ENCODE peak calls at places on chromosome 3, in ten cellular contexts. One of them, this sample, is unnamed. For H3K9me3, the result is how much of the 10 kb centered on the place peaks cover.

GRCh38 chr3:105984837-105985236 is 116.0 kb upstream of the CBLB start:
- DNase-seq in thyroid gland: no peak
- DNase-seq in OCI-LY7: no peak
- DNase-seq in spleen: no peak
- DNase-seq in stomach: no peak
- DNase-seq in WERI-Rb-1: no peak
- DNase-seq in AG04450: no peak
- DNase-seq in breast epithelium: no peak
- DNase-seq in small intestine: no peak
- DNase-seq in endodermal cell: no peak
- DNase-seq in this sample: no peak

GRCh38 chr3:19702416-19703078 is 231.5 kb downstream of the EFHB start:
- DNase-seq in thyroid gland: no peak
- DNase-seq in OCI-LY7: no peak
- DNase-seq in spleen: no peak
- DNase-seq in stomach: no peak
- DNase-seq in WERI-Rb-1: no peak
- DNase-seq in AG04450: no peak
- DNase-seq in breast epithelium: no peak
- DNase-seq in small intestine: peak
- DNase-seq in endodermal cell: no peak
- DNase-seq in this sample: no peak

GRCh38 chr3:193593666-193594025 is 638 bp downstream of the OPA1 start:
- DNase-seq in thyroid gland: no peak
- DNase-seq in OCI-LY7: peak
- DNase-seq in spleen: no peak
- DNase-seq in stomach: no peak
- DNase-seq in WERI-Rb-1: no peak
- DNase-seq in AG04450: no peak
- DNase-seq in breast epithelium: no peak
- DNase-seq in small intestine: peak
- DNase-seq in endodermal cell: no peak
- DNase-seq in this sample: peak

GRCh38 chr3:148697311-148698189 is at the start of gene AGTR1:
- DNase-seq in thyroid gland: peak
- DNase-seq in OCI-LY7: no peak
- DNase-seq in spleen: peak
- DNase-seq in stomach: peak
- DNase-seq in WERI-Rb-1: peak
- DNase-seq in AG04450: no peak
- DNase-seq in breast epithelium: peak
- DNase-seq in small intestine: no peak
- DNase-seq in endodermal cell: peak
- DNase-seq in this sample: no peak

GRCh38 chr3:153595186-153595815 is 433.3 kb downstream of the RAP2B start:
- DNase-seq in thyroid gland: no peak
- DNase-seq in OCI-LY7: peak
- DNase-seq in spleen: no peak
- DNase-seq in stomach: no peak
- DNase-seq in WERI-Rb-1: no peak
- DNase-seq in AG04450: peak
- DNase-seq in breast epithelium: no peak
- DNase-seq in small intestine: no peak
- DNase-seq in endodermal cell: peak
- DNase-seq in this sample: peak

GRCh38 chr3:180223268-180223667 is 186.5 kb upstream of the PEX5L start:
- DNase-seq in thyroid gland: no peak
- DNase-seq in OCI-LY7: no peak
- DNase-seq in spleen: no peak
- DNase-seq in stomach: no peak
- DNase-seq in WERI-Rb-1: no peak
- DNase-seq in AG04450: no peak
- DNase-seq in breast epithelium: no peak
- DNase-seq in small intestine: no peak
- DNase-seq in endodermal cell: no peak
- DNase-seq in this sample: no peak

GRCh38 chr3:186789554-186790260 is 6.3 kb downstream of the EIF4A2 start:
- DNase-seq in thyroid gland: no peak
- DNase-seq in OCI-LY7: peak
- DNase-seq in spleen: no peak
- DNase-seq in stomach: no peak
- DNase-seq in WERI-Rb-1: no peak
- DNase-seq in AG04450: no peak
- DNase-seq in breast epithelium: no peak
- DNase-seq in small intestine: no peak
- DNase-seq in endodermal cell: no peak
- DNase-seq in this sample: no peak

GRCh38 chr3:17643691-17644090 is 98.7 kb downstream of the TBC1D5 start:
- DNase-seq in thyroid gland: no peak
- DNase-seq in OCI-LY7: no peak
- DNase-seq in spleen: no peak
- DNase-seq in stomach: no peak
- DNase-seq in WERI-Rb-1: no peak
- DNase-seq in AG04450: peak
- DNase-seq in breast epithelium: no peak
- DNase-seq in small intestine: no peak
- DNase-seq in endodermal cell: no peak
- DNase-seq in this sample: no peak

GRCh38 chr3:184568918-184569829 is 7.6 kb downstream of the EPHB3 start:
- DNase-seq in thyroid gland: peak
- DNase-seq in OCI-LY7: no peak
- DNase-seq in spleen: peak
- DNase-seq in stomach: peak
- DNase-seq in WERI-Rb-1: peak
- DNase-seq in AG04450: peak
- DNase-seq in breast epithelium: peak
- DNase-seq in small intestine: no peak
- DNase-seq in endodermal cell: peak
- DNase-seq in this sample: no peak

DNA sequence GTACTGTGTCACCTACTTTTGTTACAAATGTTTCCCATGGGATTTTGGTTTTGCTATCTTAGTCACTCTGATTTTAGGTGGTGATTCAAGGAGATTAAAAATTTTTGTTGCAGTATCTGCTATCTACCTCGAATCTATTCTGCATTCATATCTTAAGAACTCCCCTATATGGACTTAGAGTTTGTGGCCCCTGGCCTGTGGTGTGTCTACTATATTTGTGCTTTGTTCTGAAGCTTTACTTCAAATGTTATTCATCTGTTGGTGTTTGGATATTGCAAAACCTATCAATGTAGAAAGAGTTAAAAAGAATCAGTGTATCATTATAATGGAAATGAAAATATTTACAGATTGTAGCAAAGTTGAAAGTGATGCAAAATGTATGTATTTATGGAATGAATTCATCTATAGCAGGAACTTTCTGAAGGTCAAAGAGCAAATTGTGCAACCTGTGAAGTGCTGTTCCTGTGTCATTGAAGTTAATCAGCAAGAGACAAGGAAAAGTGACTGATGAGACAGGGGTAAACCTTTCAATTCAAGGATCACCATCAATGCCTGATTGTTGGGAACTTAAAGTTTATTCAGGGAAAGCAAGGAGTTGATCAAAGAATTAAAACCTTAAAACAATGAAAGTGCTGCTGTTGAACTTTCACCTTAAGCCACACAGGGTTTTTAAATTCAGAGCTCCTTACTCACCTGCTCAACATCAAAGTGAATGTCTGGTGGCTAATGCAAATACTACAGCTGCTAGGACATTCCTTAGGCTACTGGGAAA is 71.0 kb downstream of the SLMAP start:
- DNase-seq in thyroid gland: no peak
- DNase-seq in OCI-LY7: no peak
- DNase-seq in spleen: no peak
- DNase-seq in stomach: no peak
- DNase-seq in WERI-Rb-1: no peak
- DNase-seq in AG04450: no peak
- DNase-seq in breast epithelium: no peak
- DNase-seq in small intestine: peak
- DNase-seq in endodermal cell: no peak
- DNase-seq in this sample: no peak
- H3K27ac ChIP-seq in thyroid gland: no peak
- H3K27ac ChIP-seq in OCI-LY7: no peak
- H3K27ac ChIP-seq in spleen: no peak
- H3K27ac ChIP-seq in stomach: peak
- H3K27ac ChIP-seq in WERI-Rb-1: no peak
- H3K27ac ChIP-seq in AG04450: no peak
- H3K27ac ChIP-seq in breast epithelium: no peak
- H3K27ac ChIP-seq in small intestine: no peak
- H3K27ac ChIP-seq in endodermal cell: no peak
- H3K27ac ChIP-seq in this sample: no peak

DNA sequence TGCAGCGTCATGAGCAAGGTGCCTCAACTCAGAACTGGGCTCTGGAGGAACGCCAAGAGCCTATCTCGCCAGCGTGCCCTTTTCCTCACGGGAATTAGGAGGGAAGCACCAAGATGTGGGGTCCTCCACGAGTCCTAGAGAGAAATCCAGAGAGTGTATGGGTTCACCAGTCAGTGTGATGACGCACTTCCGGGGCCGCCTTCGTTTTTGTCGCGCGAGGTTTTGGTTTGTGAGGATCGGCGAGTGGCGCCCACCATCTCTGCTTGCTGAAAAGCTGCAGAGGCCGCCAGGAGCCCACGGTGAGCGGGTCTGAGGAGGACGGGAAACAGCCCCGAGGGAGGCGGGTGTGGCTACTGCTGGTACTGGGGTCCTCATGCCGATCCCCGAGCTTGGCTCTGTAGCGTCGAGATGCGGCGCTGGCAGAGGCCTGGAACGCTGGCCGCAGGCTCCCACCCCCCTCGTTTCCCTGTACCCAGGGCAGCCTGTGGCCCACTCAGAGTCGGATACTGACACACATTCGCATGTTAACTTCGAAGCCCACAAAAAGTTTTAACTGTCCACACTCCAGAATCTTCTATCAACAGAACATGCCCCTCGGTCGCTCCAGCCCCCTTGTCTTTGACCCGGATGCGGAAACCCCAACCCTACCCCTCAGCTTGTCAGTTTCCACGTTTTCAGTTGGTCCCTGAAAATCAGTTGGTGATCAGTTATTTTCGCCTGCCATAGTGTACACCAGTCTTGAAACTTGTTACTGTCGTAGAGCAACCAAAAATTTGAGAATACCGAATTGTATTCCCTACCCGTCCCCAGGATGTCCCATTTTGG is 30.4 kb downstream of the ZNF662 start:
- DNase-seq in thyroid gland: peak
- DNase-seq in OCI-LY7: no peak
- DNase-seq in spleen: peak
- DNase-seq in stomach: peak
- DNase-seq in WERI-Rb-1: peak
- DNase-seq in AG04450: peak
- DNase-seq in breast epithelium: no peak
- DNase-seq in small intestine: peak
- DNase-seq in endodermal cell: no peak
- DNase-seq in this sample: no peak
- H3K4me3 ChIP-seq in thyroid gland: no peak
- H3K4me3 ChIP-seq in OCI-LY7: no peak
- H3K4me3 ChIP-seq in spleen: no peak
- H3K4me3 ChIP-seq in stomach: peak
- H3K4me3 ChIP-seq in WERI-Rb-1: peak
- H3K4me3 ChIP-seq in AG04450: peak
- H3K4me3 ChIP-seq in breast epithelium: peak
- H3K4me3 ChIP-seq in small intestine: no peak
- H3K4me3 ChIP-seq in endodermal cell: no peak
- H3K4me3 ChIP-seq in this sample: no peak

DNA sequence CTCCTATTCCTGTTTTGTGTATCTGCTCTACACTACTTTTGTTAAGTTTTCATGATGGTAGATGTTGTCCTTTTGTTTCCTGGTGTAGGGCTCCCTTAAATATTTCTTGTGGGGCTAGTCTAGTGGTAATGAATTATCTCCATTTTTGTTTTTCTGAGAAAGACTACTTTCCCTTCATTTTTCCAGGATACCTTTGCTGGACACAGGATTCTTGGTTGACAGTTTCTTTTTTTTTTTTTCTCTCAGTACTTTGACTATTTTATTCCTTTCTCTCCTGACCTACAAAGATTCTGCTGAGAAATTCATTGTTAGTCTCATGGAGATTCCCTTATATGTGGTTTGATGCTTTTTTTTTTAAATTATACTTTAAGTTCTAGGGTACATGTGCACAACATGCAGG is 38.0 kb downstream of the FAIM start:
- DNase-seq in thyroid gland: no peak
- DNase-seq in OCI-LY7: no peak
- DNase-seq in spleen: no peak
- DNase-seq in stomach: no peak
- DNase-seq in WERI-Rb-1: no peak
- DNase-seq in AG04450: no peak
- DNase-seq in breast epithelium: no peak
- DNase-seq in small intestine: no peak
- DNase-seq in endodermal cell: no peak
- DNase-seq in this sample: no peak
- H3K9me3 ChIP-seq in thyroid gland: under half
- H3K9me3 ChIP-seq in OCI-LY7: under half
- H3K9me3 ChIP-seq in spleen: half or more
- H3K9me3 ChIP-seq in stomach: half or more
- H3K9me3 ChIP-seq in WERI-Rb-1: under half
- H3K9me3 ChIP-seq in AG04450: under half
- H3K9me3 ChIP-seq in breast epithelium: under half
- H3K9me3 ChIP-seq in small intestine: under half
- H3K9me3 ChIP-seq in endodermal cell: half or more
- H3K9me3 ChIP-seq in this sample: under half

GRCh38 chr3:56787258-56787777 is 14.4 kb downstream of the ARHGEF3 start:
- DNase-seq in thyroid gland: no peak
- DNase-seq in OCI-LY7: peak
- DNase-seq in spleen: no peak
- DNase-seq in stomach: no peak
- DNase-seq in WERI-Rb-1: no peak
- DNase-seq in AG04450: no peak
- DNase-seq in breast epithelium: no peak
- DNase-seq in small intestine: no peak
- DNase-seq in endodermal cell: no peak
- DNase-seq in this sample: peak

GRCh38 chr3:56787784-56788256 is 13.9 kb downstream of the ARHGEF3 start:
- DNase-seq in thyroid gland: no peak
- DNase-seq in OCI-LY7: no peak
- DNase-seq in spleen: no peak
- DNase-seq in stomach: no peak
- DNase-seq in WERI-Rb-1: no peak
- DNase-seq in AG04450: no peak
- DNase-seq in breast epithelium: no peak
- DNase-seq in small intestine: peak
- DNase-seq in endodermal cell: no peak
- DNase-seq in this sample: peak

GRCh38 chr3:56785499-56785898 is 16.2 kb downstream of the ARHGEF3 start:
- DNase-seq in thyroid gland: no peak
- DNase-seq in OCI-LY7: no peak
- DNase-seq in spleen: no peak
- DNase-seq in stomach: no peak
- DNase-seq in WERI-Rb-1: no peak
- DNase-seq in AG04450: no peak
- DNase-seq in breast epithelium: no peak
- DNase-seq in small intestine: no peak
- DNase-seq in endodermal cell: no peak
- DNase-seq in this sample: no peak

GRCh38 chr3:56790016-56790950 is 11.5 kb downstream of the ARHGEF3 start:
- DNase-seq in thyroid gland: no peak
- DNase-seq in OCI-LY7: no peak
- DNase-seq in spleen: no peak
- DNase-seq in stomach: no peak
- DNase-seq in WERI-Rb-1: no peak
- DNase-seq in AG04450: no peak
- DNase-seq in breast epithelium: no peak
- DNase-seq in small intestine: peak
- DNase-seq in endodermal cell: peak
- DNase-seq in this sample: no peak

GRCh38 chr3:56788506-56788905 is 13.2 kb downstream of the ARHGEF3 start:
- DNase-seq in thyroid gland: no peak
- DNase-seq in OCI-LY7: no peak
- DNase-seq in spleen: no peak
- DNase-seq in stomach: no peak
- DNase-seq in WERI-Rb-1: no peak
- DNase-seq in AG04450: no peak
- DNase-seq in breast epithelium: no peak
- DNase-seq in small intestine: no peak
- DNase-seq in endodermal cell: no peak
- DNase-seq in this sample: no peak
- H3K27ac ChIP-seq in thyroid gland: no peak
- H3K27ac ChIP-seq in OCI-LY7: no peak
- H3K27ac ChIP-seq in spleen: peak
- H3K27ac ChIP-seq in stomach: peak
- H3K27ac ChIP-seq in WERI-Rb-1: no peak
- H3K27ac ChIP-seq in AG04450: no peak
- H3K27ac ChIP-seq in breast epithelium: peak
- H3K27ac ChIP-seq in small intestine: peak
- H3K27ac ChIP-seq in endodermal cell: no peak
- H3K27ac ChIP-seq in this sample: peak